ENCODE peak calls at places on chromosomes 2 and 18, in ten cellular contexts. S is choroid plexus epithelial cell, D is left lung, F is tibial nerve, R is IMR-90, C is right cardiac atrium, V is adipocyte, E is A673, M is mesenchymal stem cell, P is MM.1S. W is an unnamed sample.

GRCh38 chr2:69973335-69973735 is 11.9 kb upstream of the ASPRV1 start:
- DNase-seq in S (peak; percentile 71), D (no peak), F (no peak), R (peak; percentile 62), C (no peak), V (peak; percentile 71), E (no peak), M (peak; percentile 14), P (no peak), W (no peak)

GRCh38 chr2:223971-224760 is 39.7 kb downstream of the SH3YL1 start:
- DNase-seq in S (no peak), D (no peak), F (no peak), R (no peak), C (no peak), V (no peak), E (no peak), M (no peak), P (no peak), W (no peak)

GRCh38 chr2:111122631-111123421 is 2.1 kb downstream of the BCL2L11 start:
- DNase-seq in S (peak; percentile 82), D (peak; percentile 88), F (peak; percentile 71), R (peak; percentile 82), C (peak; percentile 95), V (peak; percentile 92), E (peak; percentile 62), M (peak; percentile 84), P (peak; percentile 86), W (peak; percentile 56)

GRCh38 chr2:122469147-122469546 is 713.7 kb downstream of the TSN start:
- DNase-seq in S (no peak), D (no peak), F (no peak), R (no peak), C (no peak), V (no peak), E (no peak), M (peak; percentile 26), P (no peak), W (no peak)

GRCh38 chr2:215952860-215953637 is 60.3 kb downstream of the MREG start:
- DNase-seq in S (no peak), D (no peak), F (no peak), R (no peak), C (no peak), V (no peak), E (no peak), M (no peak), P (no peak), W (no peak)

GRCh38 chr2:12273111-12273510 is 443.6 kb upstream of the TRIB2 start:
- DNase-seq in S (no peak), D (no peak), F (no peak), R (no peak), C (no peak), V (no peak), E (no peak), M (no peak), P (no peak), W (no peak)

GRCh38 chr18:48850891-48851302 is 99.9 kb downstream of the SMAD7 start:
- DNase-seq in S (peak; percentile 69), D (no peak), F (no peak), R (peak; percentile 54), C (peak; percentile 89), V (peak; percentile 46), E (no peak), M (peak; percentile 87), P (no peak), W (no peak)

GRCh38 chr2:172438064-172438421 is 10.7 kb downstream of the ITGA6 start:
- DNase-seq in S (no peak), D (no peak), F (no peak), R (peak; percentile 22), C (no peak), V (no peak), E (no peak), M (no peak), P (no peak), W (no peak)

GRCh38 chr2:19532797-19533196 is 174.4 kb upstream of the OSR1 start:
- DNase-seq in S (peak; percentile 39), D (no peak), F (no peak), R (peak; percentile 59), C (no peak), V (no peak), E (no peak), M (peak; percentile 25), P (no peak), W (no peak)

GRCh38 chr2:28433935-28434599 is 41.4 kb downstream of the FOSL2 start:
- DNase-seq in S (no peak), D (no peak), F (no peak), R (no peak), C (no peak), V (no peak), E (no peak), M (no peak), P (no peak), W (no peak)

GRCh38 chr2:199851886-199852285 is 894 bp upstream of the FTCDNL1 start:
- DNase-seq in S (no peak), D (no peak), F (no peak), R (no peak), C (no peak), V (no peak), E (no peak), M (no peak), P (no peak), W (no peak)

GRCh38 chr2:239355139-239355538 is 45.7 kb downstream of the HDAC4 start:
- DNase-seq in S (peak; percentile 65), D (no peak), F (no peak), R (peak; percentile 80), C (no peak), V (peak; percentile 69), E (no peak), M (peak; percentile 15), P (no peak), W (peak; percentile 19)

GRCh38 chr2:129812071-129812470 is 167.4 kb upstream of the RAB6C start:
- DNase-seq in S (no peak), D (peak; percentile 83), F (peak; percentile 71), R (no peak), C (peak; percentile 77), V (no peak), E (peak; percentile 41), M (no peak), P (no peak), W (no peak)

GRCh38 chr2:71637736-71638135 is 184.4 kb downstream of the DYSF start:
- DNase-seq in S (no peak), D (no peak), F (no peak), R (no peak), C (no peak), V (no peak), E (no peak), M (no peak), P (no peak), W (no peak)

GRCh38 chr18:45666520-45666919 is 51.2 kb downstream of the SLC14A2 start:
- DNase-seq in S (no peak), D (no peak), F (no peak), R (no peak), C (no peak), V (no peak), E (no peak), M (no peak), P (peak; percentile 78), W (no peak)
- H3K4me3 ChIP-seq in S (no peak overlapping the region), D (no peak overlapping the region), F (no peak overlapping the region), R (no peak overlapping the region), C (no peak overlapping the region), V (no peak overlapping the region), E (no peak overlapping the region), M (no peak overlapping the region), P (peak overlapping the region; percentile 41), W (no peak overlapping the region)

DNA sequence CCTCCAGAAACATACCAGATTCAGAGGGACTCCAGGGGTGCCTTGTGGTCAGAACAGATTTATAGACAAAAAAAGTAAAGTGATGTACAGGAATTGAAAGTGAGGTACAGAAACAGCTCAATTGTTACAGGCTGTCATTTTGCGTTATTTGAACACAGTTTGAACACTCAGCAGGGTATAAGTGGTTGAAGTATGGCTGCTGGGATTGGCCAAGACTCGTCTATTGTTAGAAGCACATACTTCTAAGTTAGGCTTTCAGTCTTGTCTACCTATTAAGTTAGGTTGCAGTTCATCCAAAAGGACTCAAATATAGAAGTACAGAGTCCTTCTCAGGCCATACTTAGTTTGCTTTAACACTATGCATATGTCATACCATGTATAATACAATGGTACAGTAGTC is 21.0 kb upstream of the GRB14 start:
- DNase-seq in S (no peak), D (no peak), F (no peak), R (no peak), C (no peak), V (no peak), E (peak; percentile 18), M (no peak), P (peak; percentile 95), W (no peak)
- H3K4me3 ChIP-seq in S (no peak overlapping the region), D (no peak overlapping the region), F (no peak overlapping the region), R (no peak overlapping the region), C (no peak overlapping the region), V (no peak overlapping the region), E (no peak overlapping the region), M (no peak overlapping the region), P (no peak overlapping the region), W (no peak overlapping the region)

DNA sequence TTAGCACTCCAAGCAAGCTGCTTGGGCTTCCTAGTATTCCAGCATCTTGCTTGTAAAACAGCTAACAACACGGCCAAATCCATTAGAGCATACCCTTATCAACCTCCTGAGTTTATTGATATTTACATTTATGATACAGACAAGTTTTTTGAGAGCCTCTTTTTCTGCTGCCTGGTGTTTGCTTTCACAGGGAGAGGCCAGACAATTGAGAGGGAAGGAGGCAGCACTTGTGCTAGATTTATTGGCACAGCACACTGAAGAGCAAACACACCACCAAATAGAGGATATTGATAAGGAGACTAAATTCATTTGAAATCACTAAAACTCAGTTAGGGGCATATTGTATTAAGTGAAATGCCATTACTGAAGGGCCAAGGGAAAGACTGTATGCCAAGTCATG is 1142.3 kb upstream of the FANCL start:
- DNase-seq in S (no peak), D (no peak), F (no peak), R (no peak), C (no peak), V (no peak), E (no peak), M (no peak), P (no peak), W (no peak)
- H3K4me3 ChIP-seq in S (no peak overlapping the region), D (no peak overlapping the region), F (no peak overlapping the region), R (no peak overlapping the region), C (no peak overlapping the region), V (no peak overlapping the region), E (no peak overlapping the region), M (no peak overlapping the region), P (no peak overlapping the region), W (no peak overlapping the region)

DNA sequence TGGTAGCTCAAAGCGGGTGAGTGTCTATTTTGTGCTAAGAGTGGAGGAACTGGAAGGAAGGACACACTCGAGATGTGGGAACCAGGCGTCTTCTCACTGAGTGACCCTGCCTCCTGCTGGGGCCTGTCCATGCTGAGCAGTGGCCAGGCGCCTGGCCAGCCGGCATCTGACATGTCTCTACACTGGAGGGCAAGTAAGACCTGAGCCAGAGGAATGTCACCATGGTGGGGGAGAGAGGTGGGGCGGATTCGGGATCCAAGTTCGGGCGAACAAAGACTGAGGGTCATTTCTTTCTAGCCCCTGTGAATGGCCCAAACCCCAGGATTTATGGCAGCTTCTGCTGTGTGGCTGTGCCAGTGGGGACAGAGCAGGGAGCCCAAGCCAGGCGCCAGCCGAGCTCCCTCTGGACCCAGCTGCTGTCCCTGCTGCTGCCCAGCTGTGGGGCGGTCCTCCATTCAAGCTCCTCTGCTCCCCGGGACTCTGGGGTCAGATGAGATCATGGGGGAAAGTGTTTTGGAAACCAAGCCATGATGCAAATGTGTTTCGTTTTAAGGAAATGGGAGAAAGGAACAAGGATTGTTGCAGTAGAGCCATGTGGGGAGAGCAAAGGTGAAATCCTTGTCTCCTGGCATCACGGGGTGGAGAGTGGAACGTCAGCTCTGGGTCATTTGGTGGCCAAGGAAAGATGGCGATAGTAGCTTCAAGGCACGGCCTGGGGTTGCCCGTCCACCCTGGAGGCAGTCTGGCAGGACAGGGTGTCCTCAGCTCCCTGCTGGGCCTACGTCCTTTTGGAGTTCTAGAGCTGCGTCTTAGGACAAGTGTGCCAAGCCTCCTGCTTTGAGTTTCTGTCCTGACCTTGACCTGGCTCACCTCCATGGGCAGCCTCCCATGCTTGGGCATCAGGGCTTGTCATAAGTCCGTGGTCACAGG is 8.1 kb downstream of the ACKR3 start:
- DNase-seq in S (no peak), D (no peak), F (no peak), R (no peak), C (no peak), V (no peak), E (no peak), M (no peak), P (no peak), W (no peak)
- H3K4me3 ChIP-seq in S (no peak overlapping the region), D (no peak overlapping the region), F (no peak overlapping the region), R (no peak overlapping the region), C (no peak overlapping the region), V (peak overlapping the region; percentile 21), E (no peak overlapping the region), M (peak overlapping the region; percentile 18), P (no peak overlapping the region), W (no peak overlapping the region)